ENCODE peak calls at places on chromosome 11, in ten cellular contexts. T is cardiac muscle cell, Q is GM23338, S is hepatocyte, V is pancreas, H is AG09309, Z is gastrocnemius medialis, L is K562, W is GM12865, U is right lobe of liver. Y is an unnamed sample.

GRCh38 chr11:126216526-126217305 is 5.1 kb downstream of the FAM118B start:
- DNase-seq in S (no peak), V (no peak), W (no peak), Q (no peak), L (no peak), T (no peak), U (no peak), H (no peak), Z (no peak), Y (no peak)

GRCh38 chr11:17015639-17016125 is 1.5 kb upstream of the PLEKHA7 start:
- DNase-seq in H (no peak), Z (no peak), L (no peak), T (peak; percentile 24), W (peak; percentile 53), V (no peak), U (peak; percentile 37), Q (no peak), S (no peak), Y (no peak)

GRCh38 chr11:127000991-127001390 is 421 bp upstream of the KIRREL3 start:
- DNase-seq in H (no peak), Z (no peak), Q (no peak), T (no peak), U (no peak), L (no peak), V (no peak), W (no peak), S (no peak), Y (peak; percentile 20)

GRCh38 chr11:95435628-95436353 is 204.8 kb upstream of the SESN3 start:
- DNase-seq in V (no peak), T (no peak), L (no peak), U (no peak), W (no peak), Q (no peak), H (no peak), S (no peak), Z (no peak), Y (no peak)

GRCh38 chr11:70326365-70326803 is 55.9 kb downstream of the PPFIA1 start:
- DNase-seq in S (peak; percentile 21), H (peak; percentile 62), L (no peak), Q (no peak), W (no peak), V (no peak), U (no peak), Z (peak; percentile 35), T (peak; percentile 93), Y (no peak)

GRCh38 chr11:68998390-68998911 is 14.6 kb downstream of the MRGPRF start:
- DNase-seq in U (peak; percentile 58), Z (no peak), Q (no peak), H (no peak), L (peak; percentile 24), S (peak; percentile 70), T (peak; percentile 54), V (peak; percentile 8), W (no peak), Y (no peak)

GRCh38 chr11:34719303-34719848 is 98.5 kb downstream of the EHF start:
- DNase-seq in T (no peak), V (no peak), Q (no peak), U (no peak), W (no peak), L (peak; percentile 9), H (no peak), S (peak; percentile 23), Z (no peak), Y (no peak)

GRCh38 chr11:2139691-2140337 is 625 bp upstream of the IGF2 start:
- DNase-seq in L (no peak), W (no peak), S (peak; percentile 77), Q (peak; percentile 57), V (no peak), Z (no peak), T (no peak), U (no peak), H (no peak), Y (no peak)

GRCh38 chr11:34644669-34645406 is 23.9 kb downstream of the EHF start:
- DNase-seq in W (no peak), H (peak; percentile 66), U (no peak), V (no peak), T (peak; percentile 68), L (no peak), Q (no peak), S (no peak), Z (no peak), Y (no peak)

GRCh38 chr11:63769719-63770443 is 1.3 kb upstream of the ZFTA start:
- DNase-seq in Q (peak; percentile 58), U (peak; percentile 23), S (peak; percentile 40), L (no peak), T (no peak), H (no peak), Z (no peak), W (no peak), V (peak; percentile 16), Y (no peak)

GRCh38 chr11:122215244-122215992 is 99.4 kb upstream of the BLID start:
- DNase-seq in Q (peak; percentile 85), W (peak; percentile 60), H (peak; percentile 99), S (peak; percentile 81), V (peak; percentile 57), Z (peak; percentile 76), U (peak; percentile 80), T (peak; percentile 97), L (peak; percentile 16), Y (peak; percentile 80)

GRCh38 chr11:21511835-21512440 is 680.9 kb upstream of the ANO5 start:
- DNase-seq in V (peak; percentile 43), H (no peak), W (peak; percentile 64), T (peak; percentile 44), S (peak; percentile 87), Z (no peak), U (peak; percentile 69), Q (peak; percentile 90), L (peak; percentile 44), Y (peak; percentile 86)
- TF ChIP-seq CTCF in V (peak; percentile 36), H (no peak), W (peak; percentile 63), T (peak; percentile 27), S (peak; percentile 69), Z (no peak), U (peak; percentile 19), Q (peak; percentile 81), L (peak; percentile 43), Y (peak; percentile 78)

DNA sequence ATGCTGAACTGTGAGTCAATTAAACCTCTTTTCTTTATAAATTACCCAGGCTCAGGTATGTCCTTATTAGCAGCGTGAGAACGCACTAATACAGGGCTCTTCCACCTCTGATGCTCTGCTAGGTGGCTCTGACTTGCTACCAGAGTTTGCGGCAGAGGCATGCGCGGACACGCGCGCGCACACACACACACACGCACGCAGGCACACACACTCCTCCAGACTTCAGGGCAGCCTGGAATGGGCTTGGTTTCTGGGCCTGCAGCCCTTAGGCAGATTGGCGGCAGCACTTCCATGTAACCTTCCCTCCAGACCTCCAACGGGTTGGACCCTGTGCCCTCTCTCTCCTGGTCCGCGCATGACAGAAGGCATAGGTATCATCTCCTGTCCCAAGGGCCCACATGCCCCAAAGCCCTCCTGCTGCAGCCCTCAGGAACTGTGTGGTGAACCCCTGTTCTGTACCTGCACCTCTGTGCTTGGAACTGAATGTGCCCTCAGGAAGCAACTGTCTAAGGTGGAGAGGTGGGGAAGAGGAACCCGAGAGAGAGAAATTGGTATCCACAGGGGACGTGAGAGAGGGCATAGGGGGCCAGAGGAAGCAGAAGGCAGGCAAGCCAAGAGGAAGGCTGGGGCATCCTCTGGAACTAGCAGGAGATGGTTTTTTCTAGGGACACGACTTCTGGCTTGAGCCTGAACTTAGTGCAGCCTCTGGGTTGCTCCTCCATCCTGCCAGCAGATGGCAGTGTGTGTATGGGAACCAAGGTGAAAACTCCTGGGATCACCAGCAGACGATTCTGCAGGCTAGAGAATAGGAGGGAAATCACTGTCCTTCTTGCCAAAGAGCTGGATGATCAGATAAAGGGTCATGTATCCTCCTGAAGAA is 23.4 kb upstream of the RIC3 start:
- DNase-seq in H (peak; percentile 18), T (peak; percentile 78), V (peak; percentile 49), S (peak; percentile 82), W (peak; percentile 63), Z (peak; percentile 29), U (peak; percentile 65), Q (peak; percentile 88), L (peak; percentile 68), Y (peak; percentile 81)
- TF ChIP-seq CTCF in H (peak; percentile 96), T (peak; percentile 88), V (peak; percentile 84), S (peak; percentile 88), W (peak; percentile 87), Z (peak; percentile 64), U (peak; percentile 67), Q (peak; percentile 86), L (peak; percentile 86), Y (peak; percentile 70)

DNA sequence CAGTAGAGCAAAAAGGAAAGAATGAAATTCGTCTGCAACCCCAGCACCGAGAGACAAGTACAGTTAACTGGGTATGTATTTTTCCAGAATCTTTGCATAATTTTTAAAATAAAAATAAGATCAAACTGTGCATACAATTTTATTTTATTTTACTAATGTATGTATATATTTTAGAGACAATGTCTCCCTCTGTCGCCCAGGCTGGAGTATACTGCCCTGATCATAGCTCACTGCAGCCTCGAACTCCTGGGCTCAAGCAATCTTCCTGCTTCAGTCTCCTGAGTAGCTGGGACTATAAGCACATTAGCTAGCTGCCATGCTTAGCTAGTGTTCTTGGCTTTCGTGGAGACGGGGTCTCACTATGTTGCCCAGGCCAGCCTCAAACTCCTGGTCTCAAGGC is 18.8 kb upstream of the DRD2 start:
- DNase-seq in Q (no peak), T (no peak), Z (no peak), V (no peak), L (peak; percentile 15), H (no peak), U (no peak), W (no peak), S (no peak), Y (no peak)
- TF ChIP-seq CTCF in Q (no peak), T (no peak), Z (no peak), V (no peak), L (no peak), H (peak; percentile 26), U (no peak), W (no peak), S (no peak), Y (no peak)

GRCh38 chr11:5274340-5274739 is 4.6 kb upstream of the HBE1 start:
- DNase-seq in S (no peak), L (no peak), W (no peak), H (no peak), U (no peak), T (no peak), Q (no peak), Z (no peak), V (no peak), Y (no peak)
- TF ChIP-seq CTCF in S (no peak), L (no peak), W (no peak), H (no peak), U (no peak), T (no peak), Q (no peak), Z (no peak), V (no peak), Y (no peak)

DNA sequence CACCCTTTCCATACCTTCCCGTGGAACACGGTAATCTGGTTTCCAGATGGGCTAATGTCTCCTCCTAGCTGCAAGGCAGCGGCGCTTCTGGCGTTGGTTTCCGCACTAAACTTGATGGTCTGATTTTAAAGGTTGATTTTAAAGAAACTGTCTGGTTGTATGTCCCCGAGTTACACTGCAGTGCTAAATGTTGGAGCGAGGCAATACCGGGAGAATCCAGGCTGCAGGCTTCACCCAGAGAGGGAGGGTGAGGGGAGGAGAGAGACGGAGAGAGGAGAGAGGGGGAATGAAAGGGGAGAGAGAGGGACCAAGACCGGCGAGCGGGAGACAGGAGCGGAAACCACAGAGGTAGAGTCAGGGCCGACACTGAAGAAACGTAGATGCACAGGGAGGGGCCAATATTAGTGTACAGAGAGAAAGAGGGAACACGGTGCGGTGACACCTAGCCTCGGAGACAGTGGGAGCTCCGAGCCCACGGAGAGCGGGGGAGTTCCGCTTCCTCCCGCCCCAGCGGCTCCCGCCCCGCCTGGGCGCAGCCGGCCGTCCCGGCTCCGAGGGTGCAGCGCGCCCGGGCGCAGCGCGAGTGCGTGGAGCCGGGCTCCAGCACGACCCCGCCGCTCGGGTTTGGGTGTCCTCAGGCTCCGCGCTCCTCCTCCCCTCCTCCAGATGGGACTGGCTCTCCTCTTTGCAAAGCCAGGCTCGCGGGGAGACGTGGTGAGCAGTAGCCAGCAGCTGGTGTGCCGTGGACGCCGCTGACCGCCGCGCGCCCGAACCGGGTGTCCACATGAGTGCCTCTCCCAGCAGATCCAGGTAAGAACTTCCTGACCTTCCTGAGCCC is 71.9 kb upstream of the GRAMD1B start:
- DNase-seq in W (peak; percentile 70), Z (peak; percentile 19), U (no peak), H (peak; percentile 14), S (peak; percentile 20), Q (peak; percentile 64), T (peak; percentile 27), V (no peak), L (no peak), Y (peak; percentile 37)
- TF ChIP-seq CTCF in W (peak; percentile 19), Z (peak; percentile 29), U (no peak), H (peak; percentile 36), S (peak; percentile 32), Q (peak; percentile 42), T (peak; percentile 24), V (no peak), L (no peak), Y (no peak)

Y was measured in endothelial cell.